ENCODE peak calls at places on chromosomes 3 and 15, in seven cellular contexts. O, M, Z, G, V, C and H are unnamed samples.

GRCh38 chr3:46717447-46718231 is at the start of gene PRSS50:
- DNase-seq in O (peak), Z (peak), C (no peak), V (no peak), M (peak), G (no peak), H (no peak)

GRCh38 chr3:15952543-15953175 is 154.9 kb upstream of the ANKRD28 start:
- DNase-seq in Z (peak), O (no peak), C (no peak), G (peak), V (no peak), M (no peak), H (no peak)

GRCh38 chr3:158794936-158795518 is 6.8 kb upstream of the MFSD1 start:
- DNase-seq in M (no peak), V (no peak), Z (no peak), O (no peak), G (peak), C (peak), H (no peak)

GRCh38 chr3:102301155-102301554 is 133.7 kb upstream of the ZPLD1 start:
- DNase-seq in C (no peak), M (no peak), Z (no peak), O (no peak), V (no peak), G (no peak), H (no peak)

GRCh38 chr15:42037650-42038049 is 16.8 kb upstream of the PLA2G4E start:
- DNase-seq in G (no peak), M (peak), Z (no peak), O (no peak), V (no peak), C (peak), H (peak)

GRCh38 chr3:115398481-115398880 is 224.8 kb upstream of the GAP43 start:
- DNase-seq in M (no peak), O (no peak), Z (no peak), V (no peak), G (no peak), C (no peak), H (no peak)

GRCh38 chr15:40338041-40338657 is 2.6 kb downstream of the CCDC9B start:
- DNase-seq in Z (peak), C (peak), M (peak), O (peak), G (peak), V (peak), H (peak)

GRCh38 chr3:48218537-48218936 is 4.8 kb upstream of the CAMP start:
- DNase-seq in V (no peak), Z (peak), G (no peak), M (no peak), O (no peak), C (no peak), H (no peak)

GRCh38 chr15:62739082-62739481 is 303.5 kb upstream of the TPM1 start:
- DNase-seq in G (no peak), M (no peak), Z (peak), C (peak), V (no peak), O (no peak), H (no peak)

GRCh38 chr15:64507293-64507802 is 47.0 kb downstream of the ZNF609 start:
- DNase-seq in V (peak), O (no peak), Z (peak), G (peak), C (no peak), M (peak), H (peak)

GRCh38 chr15:63905558-63906265 is 72.0 kb upstream of the HERC1 start:
- DNase-seq in O (no peak), Z (peak), C (no peak), M (no peak), G (no peak), V (peak), H (no peak)

GRCh38 chr3:60636846-60637245 is 614.4 kb downstream of the FHIT start:
- DNase-seq in O (no peak), Z (peak), V (no peak), G (no peak), M (no peak), C (peak), H (no peak)

GRCh38 chr3:105823149-105823866 is 45.5 kb downstream of the CBLB start:
- DNase-seq in V (no peak), M (no peak), G (peak), Z (peak), C (peak), O (no peak), H (no peak)
- H3K4me3 ChIP-seq in V (no peak), M (no peak), G (no peak), Z (no peak), C (no peak), O (no peak), H (no peak)

DNA sequence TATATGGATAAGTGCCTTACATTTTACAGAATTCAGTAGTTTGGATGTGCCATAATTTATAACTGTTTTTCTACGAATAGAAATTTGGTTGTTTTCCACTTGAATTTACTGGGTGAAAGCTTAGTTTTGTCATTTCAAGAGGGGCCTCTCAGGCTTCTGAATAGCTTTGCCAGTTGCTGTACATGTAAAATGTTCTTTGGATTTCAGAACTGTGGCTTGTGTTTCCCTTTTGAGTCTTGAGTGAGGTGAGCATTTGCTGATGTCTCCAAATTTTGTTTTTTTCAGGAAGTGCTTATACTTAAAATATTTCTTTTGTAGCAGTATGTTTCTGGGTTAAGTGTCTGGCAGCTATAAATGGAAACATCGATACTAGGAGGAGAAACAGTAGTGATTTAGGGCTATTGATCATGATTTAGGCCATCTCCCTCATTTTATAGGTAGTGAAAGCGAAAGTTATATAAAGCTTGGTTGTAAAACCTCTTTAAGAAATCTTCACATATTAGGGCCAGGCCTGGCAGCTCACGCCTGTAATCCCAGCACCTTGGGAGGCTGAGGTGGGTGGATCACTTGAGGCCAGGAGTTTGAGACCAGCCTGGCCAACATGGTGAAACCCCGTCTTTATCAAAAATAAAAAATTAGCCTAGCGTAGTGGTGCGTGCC is 9.2 kb upstream of the TRAK1 start:
- DNase-seq in M (no peak), V (no peak), C (no peak), O (no peak), G (no peak), Z (no peak), H (no peak)
- H3K27ac ChIP-seq in M (peak), V (no peak), C (no peak), O (peak), G (no peak), Z (peak), H (no peak)

DNA sequence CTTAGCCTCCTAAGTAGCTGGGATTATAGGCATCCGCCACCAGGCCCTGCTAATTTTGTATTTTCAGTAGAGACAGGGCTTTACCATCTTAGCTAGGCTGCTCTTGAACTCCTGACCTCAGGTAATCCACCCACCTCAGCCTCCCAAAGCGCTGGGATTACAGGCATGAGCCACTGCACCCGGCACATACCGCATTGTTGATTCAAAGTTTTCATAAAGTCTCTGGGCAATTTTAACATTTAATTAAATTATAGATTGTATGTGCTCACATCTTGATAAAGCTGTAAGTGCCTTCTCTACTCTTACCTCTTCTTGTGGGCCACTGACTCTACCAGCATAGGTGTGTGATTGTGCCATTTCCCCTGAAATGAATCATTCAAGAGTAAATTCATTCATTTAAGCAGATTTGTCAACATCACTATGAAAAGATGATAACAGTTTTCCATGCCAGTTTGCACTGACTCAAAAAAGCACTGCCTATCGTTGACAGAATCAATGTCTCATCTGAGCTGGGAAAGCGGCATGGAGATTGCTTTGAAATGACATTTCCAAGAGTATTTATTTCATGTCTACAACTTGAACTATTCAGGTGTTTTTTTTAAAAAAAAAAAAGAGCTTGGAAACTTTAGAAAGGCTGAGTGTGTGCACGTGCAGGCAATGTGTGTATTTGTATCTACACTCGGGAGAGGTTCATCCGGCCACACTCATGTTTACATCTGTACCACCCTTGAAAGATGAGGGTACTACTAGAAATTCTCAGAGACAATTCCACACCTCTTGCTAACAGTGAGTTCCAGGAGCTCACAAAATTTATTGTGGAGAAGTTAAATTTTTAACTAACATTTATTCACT is 3.4 kb downstream of the BCL2A1 start:
- DNase-seq in O (no peak), V (no peak), Z (no peak), C (peak), G (no peak), M (no peak), H (no peak)
- H3K4me3 ChIP-seq in O (no peak), V (peak), Z (no peak), C (peak), G (no peak), M (no peak), H (no peak)

GRCh38 chr3:98010194-98010882 is 24.8 kb downstream of the GABRR3 start:
- DNase-seq in Z (no peak), V (no peak), G (peak), M (no peak), O (no peak), C (no peak), H (no peak)

GRCh38 chr3:98013428-98014349 is 21.4 kb downstream of the GABRR3 start:
- DNase-seq in C (peak), Z (no peak), G (no peak), M (no peak), O (no peak), V (no peak), H (no peak)

GRCh38 chr3:98005438-98005837 is 29.7 kb downstream of the GABRR3 start:
- DNase-seq in M (no peak), Z (no peak), O (no peak), V (no peak), G (no peak), C (no peak), H (no peak)

GRCh38 chr3:98012974-98013373 is 22.1 kb downstream of the GABRR3 start:
- DNase-seq in Z (no peak), O (no peak), V (no peak), G (peak), M (no peak), C (no peak), H (no peak)

GRCh38 chr3:98008751-98009373 is 26.3 kb downstream of the GABRR3 start:
- DNase-seq in Z (no peak), V (no peak), M (no peak), C (no peak), G (no peak), O (no peak), H (no peak)
- H3K27ac ChIP-seq in Z (no peak), V (no peak), M (no peak), C (no peak), G (peak), O (no peak), H (no peak)

DNA sequence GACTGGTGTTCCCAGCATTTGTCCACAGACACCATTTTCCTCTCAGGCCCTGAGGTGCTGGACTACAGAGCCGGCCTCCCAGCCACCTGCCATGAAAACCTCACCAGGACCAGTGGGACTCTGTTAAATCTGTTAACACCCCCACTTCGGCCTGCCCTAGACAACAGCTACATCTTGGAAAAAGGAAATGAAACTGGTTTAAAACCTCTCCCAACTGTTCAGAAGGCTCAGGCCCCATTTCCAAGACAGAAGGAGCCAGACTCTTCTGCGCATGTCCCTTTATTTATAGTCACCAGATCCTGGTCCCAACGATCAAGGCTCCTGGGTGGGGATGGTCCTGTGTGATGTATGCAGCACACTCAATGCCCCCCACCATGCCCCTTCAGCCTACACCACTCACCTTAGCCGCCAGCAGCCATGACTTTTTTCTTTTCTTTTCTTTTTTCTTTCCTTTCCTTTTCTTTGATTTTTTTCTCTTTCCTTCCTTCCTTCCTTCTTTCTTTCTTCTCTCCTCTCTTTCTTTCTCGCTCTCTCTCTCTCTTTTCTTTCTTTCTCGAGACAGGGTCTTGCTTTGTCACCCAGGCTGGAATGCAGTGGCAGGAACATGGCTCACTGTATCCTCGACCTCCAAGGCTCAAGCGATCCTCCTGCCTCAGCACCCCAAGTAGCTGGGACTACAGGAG is 25.5 kb upstream of the FLNB start:
- DNase-seq in M (no peak), C (no peak), Z (no peak), G (no peak), V (no peak), O (no peak), H (no peak)
- H3K4me3 ChIP-seq in M (no peak), C (no peak), Z (no peak), G (no peak), V (no peak), O (no peak), H (no peak)